ENCODE peak calls at places on chromosome 19, in six cellular contexts. One of them, this sample, is unnamed.

GRCh38 chr19:28242317-28242927 is 970.5 kb downstream of the UQCRFS1 start:
- DNase-seq in A549: peak
- DNase-seq in endothelial cell of umbilical vein: peak
- DNase-seq in NB4: peak
- DNase-seq in GM12878: no peak
- DNase-seq in HepG2: no peak
- DNase-seq in this sample: peak

GRCh38 chr19:49775742-49776370 is 9.1 kb downstream of the AP2A1 start:
- DNase-seq in NB4: no peak
- DNase-seq in A549: no peak
- DNase-seq in GM12878: no peak
- DNase-seq in endothelial cell of umbilical vein: no peak
- DNase-seq in HepG2: no peak
- DNase-seq in this sample: peak

GRCh38 chr19:15353908-15354307 is 21.6 kb upstream of the BRD4 start:
- DNase-seq in A549: no peak
- DNase-seq in GM12878: no peak
- DNase-seq in NB4: no peak
- DNase-seq in endothelial cell of umbilical vein: no peak
- DNase-seq in HepG2: no peak
- DNase-seq in this sample: no peak

GRCh38 chr19:45767410-45767880 is 1.6 kb downstream of the SIX5 start:
- DNase-seq in NB4: peak
- DNase-seq in A549: peak
- DNase-seq in GM12878: no peak
- DNase-seq in HepG2: peak
- DNase-seq in endothelial cell of umbilical vein: peak
- DNase-seq in this sample: peak

GRCh38 chr19:3785938-3786824 is at the start of gene MATK:
- DNase-seq in A549: no peak
- DNase-seq in NB4: peak
- DNase-seq in endothelial cell of umbilical vein: no peak
- DNase-seq in HepG2: no peak
- DNase-seq in GM12878: no peak
- DNase-seq in this sample: peak

GRCh38 chr19:9673912-9674668 is 810 bp downstream of the ZNF562 start:
- DNase-seq in HepG2: peak
- DNase-seq in GM12878: peak
- DNase-seq in NB4: no peak
- DNase-seq in endothelial cell of umbilical vein: peak
- DNase-seq in A549: peak
- DNase-seq in this sample: no peak

GRCh38 chr19:12884926-12885748 is 1.9 kb downstream of the KLF1 start:
- DNase-seq in A549: peak
- DNase-seq in HepG2: peak
- DNase-seq in NB4: peak
- DNase-seq in GM12878: peak
- DNase-seq in endothelial cell of umbilical vein: peak
- DNase-seq in this sample: peak

GRCh38 chr19:18496167-18496979 is 25.5 kb downstream of the ELL start:
- DNase-seq in A549: peak
- DNase-seq in GM12878: no peak
- DNase-seq in endothelial cell of umbilical vein: no peak
- DNase-seq in HepG2: peak
- DNase-seq in NB4: peak
- DNase-seq in this sample: peak

GRCh38 chr19:41384351-41384750 is 8.0 kb downstream of the TMEM91 start:
- DNase-seq in HepG2: no peak
- DNase-seq in GM12878: no peak
- DNase-seq in A549: no peak
- DNase-seq in endothelial cell of umbilical vein: no peak
- DNase-seq in NB4: no peak
- DNase-seq in this sample: no peak

GRCh38 chr19:4277051-4277700 is 1.9 kb upstream of the SHD start:
- DNase-seq in HepG2: no peak
- DNase-seq in GM12878: no peak
- DNase-seq in NB4: no peak
- DNase-seq in endothelial cell of umbilical vein: no peak
- DNase-seq in A549: no peak
- DNase-seq in this sample: no peak

GRCh38 chr19:53076984-53077383 is 26.2 kb downstream of the ZNF160 start:
- DNase-seq in endothelial cell of umbilical vein: peak
- DNase-seq in HepG2: peak
- DNase-seq in GM12878: no peak
- DNase-seq in NB4: peak
- DNase-seq in A549: peak
- DNase-seq in this sample: peak

GRCh38 chr19:55490478-55491436 is 2.5 kb downstream of the SSC5D start:
- DNase-seq in A549: no peak
- DNase-seq in HepG2: no peak
- DNase-seq in NB4: no peak
- DNase-seq in endothelial cell of umbilical vein: no peak
- DNase-seq in GM12878: no peak
- DNase-seq in this sample: no peak

GRCh38 chr19:47427241-47428176 is 8.2 kb upstream of the MEIS3 start:
- DNase-seq in A549: peak
- DNase-seq in GM12878: no peak
- DNase-seq in NB4: peak
- DNase-seq in HepG2: peak
- DNase-seq in endothelial cell of umbilical vein: peak
- DNase-seq in this sample: peak

GRCh38 chr19:4453232-4454179 is 4.1 kb downstream of the UBXN6 start:
- DNase-seq in HepG2: no peak
- DNase-seq in GM12878: no peak
- DNase-seq in NB4: no peak
- DNase-seq in endothelial cell of umbilical vein: no peak
- DNase-seq in A549: no peak
- DNase-seq in this sample: peak

GRCh38 chr19:27881213-27881612 is 1331.7 kb downstream of the UQCRFS1 start:
- DNase-seq in A549: no peak
- DNase-seq in endothelial cell of umbilical vein: no peak
- DNase-seq in NB4: no peak
- DNase-seq in HepG2: no peak
- DNase-seq in GM12878: no peak
- DNase-seq in this sample: no peak

GRCh38 chr19:18401580-18402112 is 4.2 kb upstream of the LRRC25 start:
- DNase-seq in GM12878: no peak
- DNase-seq in NB4: peak
- DNase-seq in HepG2: peak
- DNase-seq in endothelial cell of umbilical vein: no peak
- DNase-seq in A549: peak
- DNase-seq in this sample: peak

GRCh38 chr19:45455707-45456499 is 11.9 kb upstream of the FOSB start:
- DNase-seq in HepG2: peak
- DNase-seq in NB4: peak
- DNase-seq in A549: peak
- DNase-seq in endothelial cell of umbilical vein: peak
- DNase-seq in GM12878: no peak
- DNase-seq in this sample: peak

GRCh38 chr19:45141203-45141900 is 19.4 kb downstream of the NKPD1 start:
- DNase-seq in HepG2: no peak
- DNase-seq in endothelial cell of umbilical vein: no peak
- DNase-seq in GM12878: no peak
- DNase-seq in A549: no peak
- DNase-seq in NB4: no peak
- DNase-seq in this sample: no peak

GRCh38 chr19:31515931-31516330 is 166.7 kb upstream of the TSHZ3 start:
- DNase-seq in endothelial cell of umbilical vein: no peak
- DNase-seq in A549: no peak
- DNase-seq in NB4: no peak
- DNase-seq in HepG2: no peak
- DNase-seq in GM12878: no peak
- DNase-seq in this sample: no peak

GRCh38 chr19:46296722-46297431 is at the start of gene HIF3A:
- DNase-seq in HepG2: no peak
- DNase-seq in A549: no peak
- DNase-seq in NB4: no peak
- DNase-seq in GM12878: no peak
- DNase-seq in endothelial cell of umbilical vein: peak
- DNase-seq in this sample: peak

GRCh38 chr19:49155005-49155826 is at the start of gene HRC:
- DNase-seq in GM12878: no peak
- DNase-seq in HepG2: peak
- DNase-seq in NB4: no peak
- DNase-seq in endothelial cell of umbilical vein: no peak
- DNase-seq in A549: no peak
- DNase-seq in this sample: peak

GRCh38 chr19:6767081-6767356 is 216 bp downstream of the SH2D3A start:
- DNase-seq in GM12878: no peak
- DNase-seq in A549: no peak
- DNase-seq in HepG2: peak
- DNase-seq in NB4: no peak
- DNase-seq in endothelial cell of umbilical vein: no peak
- DNase-seq in this sample: peak
- TF ChIP-seq MYC in GM12878: no peak
- TF ChIP-seq MYC in A549: no peak
- TF ChIP-seq MYC in HepG2: no peak
- TF ChIP-seq MYC in NB4: no peak
- TF ChIP-seq MYC in endothelial cell of umbilical vein: no peak
- TF ChIP-seq MYC in this sample: no peak

DNA sequence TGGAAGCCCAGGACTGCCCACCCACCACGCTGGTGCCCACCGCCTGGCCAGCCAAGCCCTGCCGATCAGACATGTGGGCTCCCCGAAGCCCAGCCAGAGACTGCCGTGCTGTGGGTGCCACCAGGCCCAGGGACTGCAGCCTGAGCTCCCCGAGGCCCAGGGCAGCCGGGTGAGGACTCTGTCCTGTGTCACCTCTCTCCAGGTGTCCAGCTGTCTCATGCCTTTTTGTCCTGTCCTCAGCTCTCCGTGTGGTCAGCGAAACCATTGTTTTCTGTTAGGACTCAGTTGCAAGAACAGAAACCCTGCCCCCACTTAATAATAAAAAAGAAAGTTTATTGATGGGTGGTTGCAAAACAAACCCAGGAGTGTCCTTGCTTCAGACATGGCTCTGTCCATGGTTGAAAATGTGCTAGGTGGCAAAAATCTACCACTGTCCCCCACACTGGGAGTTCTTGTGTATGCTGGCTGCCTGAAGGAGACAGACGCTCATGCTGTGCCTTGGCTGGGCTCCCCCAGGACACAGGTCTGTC is 9.9 kb downstream of the PLEKHF1 start:
- DNase-seq in endothelial cell of umbilical vein: no peak
- DNase-seq in NB4: no peak
- DNase-seq in HepG2: no peak
- DNase-seq in GM12878: no peak
- DNase-seq in A549: no peak
- DNase-seq in this sample: no peak
- TF ChIP-seq MYC in endothelial cell of umbilical vein: no peak
- TF ChIP-seq MYC in NB4: no peak
- TF ChIP-seq MYC in HepG2: no peak
- TF ChIP-seq MYC in GM12878: no peak
- TF ChIP-seq MYC in A549: no peak
- TF ChIP-seq MYC in this sample: no peak

GRCh38 chr19:1942078-1942933 is 1.3 kb downstream of the CSNK1G2 start:
- DNase-seq in NB4: peak
- DNase-seq in A549: peak
- DNase-seq in GM12878: peak
- DNase-seq in endothelial cell of umbilical vein: peak
- DNase-seq in HepG2: peak
- DNase-seq in this sample: no peak
- TF ChIP-seq MYC in NB4: peak
- TF ChIP-seq MYC in A549: no peak
- TF ChIP-seq MYC in GM12878: peak
- TF ChIP-seq MYC in endothelial cell of umbilical vein: no peak
- TF ChIP-seq MYC in HepG2: peak
- TF ChIP-seq MYC in this sample: no peak

GRCh38 chr19:33458171-33458633 is 63.4 kb downstream of the PEPD start:
- DNase-seq in A549: no peak
- DNase-seq in endothelial cell of umbilical vein: no peak
- DNase-seq in HepG2: no peak
- DNase-seq in NB4: no peak
- DNase-seq in GM12878: no peak
- DNase-seq in this sample: no peak
- TF ChIP-seq MYC in A549: no peak
- TF ChIP-seq MYC in endothelial cell of umbilical vein: no peak
- TF ChIP-seq MYC in HepG2: no peak
- TF ChIP-seq MYC in NB4: no peak
- TF ChIP-seq MYC in GM12878: no peak
- TF ChIP-seq MYC in this sample: no peak

DNA sequence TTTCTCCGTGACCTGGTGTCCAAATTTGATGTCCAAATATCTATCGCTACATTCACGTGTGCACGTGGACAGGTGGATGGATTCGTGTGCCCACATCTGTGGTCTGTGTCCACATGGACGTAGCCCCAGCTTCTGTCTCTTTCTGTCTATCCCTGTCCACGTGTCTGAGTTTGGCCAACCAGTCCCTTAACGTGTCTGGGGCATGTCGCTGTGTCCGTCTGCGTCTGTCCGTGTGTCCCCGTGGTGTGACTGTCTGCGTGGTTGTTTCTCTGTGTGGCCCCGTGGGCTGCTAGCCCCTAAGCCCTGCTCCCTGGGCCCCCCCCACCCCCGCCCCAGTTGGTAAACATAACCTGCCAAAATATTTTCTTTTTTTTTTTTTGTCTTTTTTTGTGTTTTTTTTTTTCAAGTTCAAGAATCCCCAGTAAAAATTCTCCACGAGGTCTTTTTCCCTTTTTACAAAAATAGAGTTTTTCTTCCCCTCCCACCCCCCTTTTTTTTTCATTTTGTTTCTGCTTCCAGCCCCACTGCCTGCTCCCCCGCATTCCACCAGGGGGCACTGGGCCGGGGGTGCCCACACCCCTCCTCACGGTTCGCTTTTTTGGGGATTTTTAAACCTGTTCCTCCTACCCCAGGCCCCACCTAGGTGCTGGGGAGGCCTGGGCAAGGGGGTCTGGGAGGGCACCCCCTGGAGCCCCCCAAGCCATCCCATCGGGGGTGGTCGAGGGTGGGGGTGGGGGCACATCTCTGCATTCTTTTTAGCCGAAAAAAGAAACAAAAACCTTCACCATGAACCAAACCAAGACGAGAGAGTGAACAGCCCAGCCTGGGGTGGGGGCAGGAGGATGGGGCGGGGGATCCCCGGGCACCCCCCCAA is 18.3 kb downstream of the PRKCSH start:
- DNase-seq in A549: no peak
- DNase-seq in HepG2: no peak
- DNase-seq in GM12878: no peak
- DNase-seq in NB4: no peak
- DNase-seq in endothelial cell of umbilical vein: no peak
- DNase-seq in this sample: peak
- TF ChIP-seq MYC in A549: no peak
- TF ChIP-seq MYC in HepG2: no peak
- TF ChIP-seq MYC in GM12878: no peak
- TF ChIP-seq MYC in NB4: no peak
- TF ChIP-seq MYC in endothelial cell of umbilical vein: no peak
- TF ChIP-seq MYC in this sample: no peak

DNA sequence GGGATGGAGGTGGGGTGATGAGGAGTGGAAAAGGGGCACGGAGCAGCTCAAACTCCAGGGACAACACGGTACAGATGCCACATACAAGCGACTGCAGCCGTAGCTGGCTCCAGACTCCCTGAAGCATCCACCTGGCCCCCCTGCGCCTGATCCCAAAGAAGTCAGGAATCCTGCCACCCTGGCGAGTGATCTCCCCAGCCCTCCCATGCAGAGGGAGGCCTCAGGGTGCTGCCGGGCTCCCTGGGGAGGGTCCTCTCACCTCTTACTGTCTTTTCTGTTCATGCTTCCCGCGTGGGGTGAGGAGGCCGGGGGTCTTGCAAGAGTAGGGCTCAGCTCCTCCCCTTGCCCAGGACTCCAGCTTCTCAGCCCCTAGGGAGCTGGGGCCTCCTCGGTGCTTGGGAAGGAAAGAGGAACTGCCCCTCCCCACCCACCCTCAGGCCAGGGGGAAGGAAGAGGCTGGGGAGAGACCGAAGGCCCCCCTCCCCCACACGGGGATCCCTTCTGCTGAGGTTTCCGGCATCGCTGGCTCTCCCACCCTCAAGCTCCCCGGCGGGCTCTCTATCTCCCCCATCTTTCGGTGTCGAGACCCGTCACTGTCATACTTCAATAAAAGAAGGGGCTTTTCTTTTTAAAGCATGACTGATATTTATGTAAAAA is at the start of gene RASGRP4:
- DNase-seq in NB4: peak
- DNase-seq in endothelial cell of umbilical vein: no peak
- DNase-seq in HepG2: no peak
- DNase-seq in GM12878: no peak
- DNase-seq in A549: no peak
- DNase-seq in this sample: peak
- TF ChIP-seq MYC in NB4: no peak
- TF ChIP-seq MYC in endothelial cell of umbilical vein: no peak
- TF ChIP-seq MYC in HepG2: no peak
- TF ChIP-seq MYC in GM12878: no peak
- TF ChIP-seq MYC in A549: no peak
- TF ChIP-seq MYC in this sample: no peak

This sample was measured in K562.